ENCODE peak calls at places on chromosome 16, in ten cellular contexts. One of them, this sample, is unnamed.
A peak's percentile ranks its signal among the peaks of the same experiment; 100 is the strongest.

GRCh38 chr16:84874553-84874952 is 54.8 kb downstream of the CRISPLD2 start:
- DNase-seq in D341Med: no peak
- DNase-seq in A549: no peak
- DNase-seq in GM03348: no peak
- DNase-seq in astrocyte of the hippocampus: no peak
- DNase-seq in NCI-H1694: no peak
- DNase-seq in HS-5: no peak
- DNase-seq in NCI-H524 treated with DMSO at 0.1 percent for 48 hours: no peak
- DNase-seq in neuronal stem cell: no peak
- DNase-seq in tibial artery: no peak
- DNase-seq in this sample: peak; percentile 16

GRCh38 chr16:53945996-53946395 is 242.0 kb downstream of the FTO start:
- DNase-seq in NCI-H524 treated with DMSO at 0.1 percent for 48 hours: no peak
- DNase-seq in NCI-H1694: no peak
- DNase-seq in neuronal stem cell: peak; percentile 50
- DNase-seq in A549: peak; percentile 6
- DNase-seq in tibial artery: no peak
- DNase-seq in GM03348: peak; percentile 58
- DNase-seq in D341Med: peak; percentile 33
- DNase-seq in astrocyte of the hippocampus: peak; percentile 65
- DNase-seq in HS-5: peak; percentile 3
- DNase-seq in this sample: peak; percentile 36

GRCh38 chr16:50114357-50115129 is 38.6 kb upstream of the TENT4B start:
- DNase-seq in tibial artery: no peak
- DNase-seq in NCI-H1694: no peak
- DNase-seq in GM03348: no peak
- DNase-seq in NCI-H524 treated with DMSO at 0.1 percent for 48 hours: no peak
- DNase-seq in astrocyte of the hippocampus: no peak
- DNase-seq in D341Med: peak; percentile 55
- DNase-seq in A549: no peak
- DNase-seq in neuronal stem cell: no peak
- DNase-seq in HS-5: no peak
- DNase-seq in this sample: peak; percentile 30

GRCh38 chr16:52501746-52502145 is 45.2 kb downstream of the TOX3 start:
- DNase-seq in tibial artery: no peak
- DNase-seq in astrocyte of the hippocampus: peak; percentile 2
- DNase-seq in NCI-H1694: no peak
- DNase-seq in HS-5: no peak
- DNase-seq in GM03348: no peak
- DNase-seq in neuronal stem cell: no peak
- DNase-seq in D341Med: no peak
- DNase-seq in A549: no peak
- DNase-seq in NCI-H524 treated with DMSO at 0.1 percent for 48 hours: no peak
- DNase-seq in this sample: no peak

GRCh38 chr16:53055603-53056527 is 1.1 kb downstream of the CHD9 start:
- DNase-seq in HS-5: peak; percentile 24
- DNase-seq in astrocyte of the hippocampus: peak; percentile 79
- DNase-seq in GM03348: peak; percentile 65
- DNase-seq in tibial artery: peak; percentile 45
- DNase-seq in NCI-H524 treated with DMSO at 0.1 percent for 48 hours: no peak
- DNase-seq in neuronal stem cell: peak; percentile 39
- DNase-seq in NCI-H1694: no peak
- DNase-seq in D341Med: no peak
- DNase-seq in A549: peak; percentile 25
- DNase-seq in this sample: peak; percentile 69

GRCh38 chr16:11916524-11917285 is 949 bp upstream of the GSPT1 start:
- DNase-seq in GM03348: peak; percentile 71
- DNase-seq in astrocyte of the hippocampus: peak; percentile 25
- DNase-seq in NCI-H524 treated with DMSO at 0.1 percent for 48 hours: no peak
- DNase-seq in D341Med: no peak
- DNase-seq in neuronal stem cell: no peak
- DNase-seq in tibial artery: no peak
- DNase-seq in A549: peak; percentile 78
- DNase-seq in NCI-H1694: no peak
- DNase-seq in HS-5: no peak
- DNase-seq in this sample: peak; percentile 80

GRCh38 chr16:81526935-81527334 is 82.3 kb downstream of the CMIP start:
- DNase-seq in HS-5: no peak
- DNase-seq in A549: no peak
- DNase-seq in tibial artery: no peak
- DNase-seq in NCI-H1694: no peak
- DNase-seq in neuronal stem cell: no peak
- DNase-seq in NCI-H524 treated with DMSO at 0.1 percent for 48 hours: no peak
- DNase-seq in D341Med: no peak
- DNase-seq in GM03348: peak; percentile 85
- DNase-seq in astrocyte of the hippocampus: peak; percentile 44
- DNase-seq in this sample: no peak

GRCh38 chr16:79776243-79776884 is 175.8 kb upstream of the MAF start:
- DNase-seq in NCI-H524 treated with DMSO at 0.1 percent for 48 hours: peak; percentile 7
- DNase-seq in D341Med: no peak
- DNase-seq in A549: no peak
- DNase-seq in neuronal stem cell: no peak
- DNase-seq in HS-5: no peak
- DNase-seq in NCI-H1694: peak; percentile 34
- DNase-seq in astrocyte of the hippocampus: peak; percentile 28
- DNase-seq in GM03348: peak; percentile 27
- DNase-seq in tibial artery: peak; percentile 35
- DNase-seq in this sample: no peak

GRCh38 chr16:86505185-86505898 is 5.0 kb upstream of the FOXF1 start:
- DNase-seq in astrocyte of the hippocampus: no peak
- DNase-seq in D341Med: no peak
- DNase-seq in HS-5: no peak
- DNase-seq in tibial artery: no peak
- DNase-seq in GM03348: no peak
- DNase-seq in NCI-H1694: no peak
- DNase-seq in A549: no peak
- DNase-seq in NCI-H524 treated with DMSO at 0.1 percent for 48 hours: no peak
- DNase-seq in neuronal stem cell: no peak
- DNase-seq in this sample: no peak

GRCh38 chr16:84543931-84544776 is 39.7 kb upstream of the MEAK7 start:
- DNase-seq in HS-5: no peak
- DNase-seq in A549: no peak
- DNase-seq in NCI-H1694: no peak
- DNase-seq in GM03348: no peak
- DNase-seq in astrocyte of the hippocampus: no peak
- DNase-seq in NCI-H524 treated with DMSO at 0.1 percent for 48 hours: no peak
- DNase-seq in neuronal stem cell: no peak
- DNase-seq in tibial artery: no peak
- DNase-seq in D341Med: no peak
- DNase-seq in this sample: no peak

GRCh38 chr16:5027575-5028235 is 6.0 kb downstream of the NAGPA start:
- DNase-seq in astrocyte of the hippocampus: no peak
- DNase-seq in GM03348: no peak
- DNase-seq in D341Med: no peak
- DNase-seq in neuronal stem cell: no peak
- DNase-seq in tibial artery: no peak
- DNase-seq in HS-5: no peak
- DNase-seq in A549: no peak
- DNase-seq in NCI-H524 treated with DMSO at 0.1 percent for 48 hours: no peak
- DNase-seq in NCI-H1694: no peak
- DNase-seq in this sample: no peak

GRCh38 chr16:78629173-78629572 is 529.7 kb downstream of the WWOX start:
- DNase-seq in GM03348: no peak
- DNase-seq in tibial artery: no peak
- DNase-seq in D341Med: no peak
- DNase-seq in NCI-H1694: no peak
- DNase-seq in NCI-H524 treated with DMSO at 0.1 percent for 48 hours: no peak
- DNase-seq in neuronal stem cell: no peak
- DNase-seq in A549: no peak
- DNase-seq in HS-5: no peak
- DNase-seq in astrocyte of the hippocampus: peak; percentile 35
- DNase-seq in this sample: no peak

GRCh38 chr16:57722651-57723050 is 12.9 kb upstream of the KATNB1 start:
- DNase-seq in NCI-H524 treated with DMSO at 0.1 percent for 48 hours: no peak
- DNase-seq in D341Med: no peak
- DNase-seq in tibial artery: no peak
- DNase-seq in HS-5: no peak
- DNase-seq in A549: no peak
- DNase-seq in neuronal stem cell: no peak
- DNase-seq in NCI-H1694: no peak
- DNase-seq in astrocyte of the hippocampus: no peak
- DNase-seq in GM03348: no peak
- DNase-seq in this sample: no peak

GRCh38 chr16:50651835-50652438 is 29.2 kb downstream of the SNX20 start:
- DNase-seq in tibial artery: no peak
- DNase-seq in GM03348: no peak
- DNase-seq in HS-5: no peak
- DNase-seq in astrocyte of the hippocampus: no peak
- DNase-seq in NCI-H1694: no peak
- DNase-seq in D341Med: no peak
- DNase-seq in NCI-H524 treated with DMSO at 0.1 percent for 48 hours: no peak
- DNase-seq in neuronal stem cell: no peak
- DNase-seq in A549: no peak
- DNase-seq in this sample: no peak

This sample was measured in HFFc6.